ENCODE peak calls at places on chromosome 4, in six cellular contexts. L, X, N, V, M and D are unnamed samples.

GRCh38 chr4:155675709-155676429 is 9.2 kb downstream of the GUCY1A1 start:
- DNase-seq in L (no peak), X (no peak), N (no peak), V (no peak), M (no peak), D (no peak)

GRCh38 chr4:113435893-113436292 is 325.6 kb downstream of the CAMK2D start:
- DNase-seq in L (no peak), X (peak; percentile 50), N (peak; percentile 24), V (peak; percentile 48), M (peak; percentile 85), D (no peak)

GRCh38 chr4:138034871-138035270 is 207.3 kb downstream of the SLC7A11 start:
- DNase-seq in L (no peak), X (no peak), N (no peak), V (no peak), M (no peak), D (no peak)

GRCh38 chr4:38667005-38667771 is 3.2 kb downstream of the KLF3 start:
- DNase-seq in L (peak; percentile 72), X (peak; percentile 70), N (peak; percentile 58), V (peak; percentile 97), M (peak; percentile 94), D (peak; percentile 34)

GRCh38 chr4:1544861-1545275 is 138.6 kb upstream of the NKX1-1 start:
- DNase-seq in L (no peak), X (peak; percentile 33), N (no peak), V (no peak), M (no peak), D (no peak)

GRCh38 chr4:95049838-95050237 is 292.1 kb downstream of the BMPR1B start:
- DNase-seq in L (no peak), X (no peak), N (no peak), V (no peak), M (no peak), D (no peak)

GRCh38 chr4:168999836-169000235 is 10.2 kb downstream of the CBR4 start:
- DNase-seq in L (no peak), X (no peak), N (no peak), V (no peak), M (no peak), D (no peak)

GRCh38 chr4:108982786-108983185 is 219.9 kb upstream of the ETNPPL start:
- DNase-seq in L (no peak), X (no peak), N (no peak), V (no peak), M (no peak), D (no peak)

GRCh38 chr4:14125375-14126129 is 498.0 kb upstream of the BOD1L1 start:
- DNase-seq in L (no peak), X (no peak), N (no peak), V (no peak), M (no peak), D (no peak)

GRCh38 chr4:185573651-185574199 is 38.4 kb upstream of the PDLIM3 start:
- DNase-seq in L (no peak), X (peak; percentile 83), N (no peak), V (peak; percentile 77), M (no peak), D (peak; percentile 86)

GRCh38 chr4:1614854-1615595 is 69.1 kb downstream of the FAM53A start:
- DNase-seq in L (no peak), X (peak; percentile 41), N (no peak), V (no peak), M (no peak), D (no peak)

GRCh38 chr4:33975996-33976395 is 2268.3 kb downstream of the ARAP2 start:
- DNase-seq in L (no peak), X (no peak), N (no peak), V (no peak), M (no peak), D (no peak)

GRCh38 chr4:185811509-185812364 is at the start of gene SORBS2:
- DNase-seq in L (no peak), X (no peak), N (no peak), V (peak; percentile 43), M (peak; percentile 73), D (peak; percentile 79)

GRCh38 chr4:175054980-175055379 is 136.8 kb downstream of the ADAM29 start:
- DNase-seq in L (peak; percentile 50), X (no peak), N (no peak), V (peak; percentile 79), M (no peak), D (peak; percentile 75)

GRCh38 chr4:48058620-48059530 is 42.3 kb downstream of the NIPAL1 start:
- DNase-seq in L (no peak), X (no peak), N (no peak), V (no peak), M (no peak), D (no peak)

GRCh38 chr4:80107374-80107773 is 34.3 kb upstream of the ANTXR2 start:
- DNase-seq in L (no peak), X (no peak), N (no peak), V (no peak), M (no peak), D (no peak)

GRCh38 chr4:128346054-128346716 is 58.6 kb upstream of the PGRMC2 start:
- DNase-seq in L (no peak), X (no peak), N (no peak), V (no peak), M (no peak), D (no peak)

GRCh38 chr4:10582059-10582686 is 102.4 kb downstream of the CLNK start:
- DNase-seq in L (no peak), X (no peak), N (no peak), V (peak; percentile 72), M (no peak), D (peak; percentile 43)

GRCh38 chr4:125168531-125168930 is 146.2 kb upstream of the FAT4 start:
- DNase-seq in L (no peak), X (no peak), N (no peak), V (no peak), M (no peak), D (no peak)

GRCh38 chr4:95348418-95348817 is 200.4 kb downstream of the UNC5C start:
- DNase-seq in L (no peak), X (no peak), N (no peak), V (no peak), M (no peak), D (no peak)

GRCh38 chr4:98794565-98795205 is 134.2 kb downstream of the EIF4E start:
- DNase-seq in L (peak; percentile 15), X (no peak), N (no peak), V (peak; percentile 28), M (no peak), D (no peak)

GRCh38 chr4:77089880-77090279 is 14.1 kb upstream of the CCNI start:
- DNase-seq in L (no peak), X (no peak), N (no peak), V (no peak), M (no peak), D (no peak)

GRCh38 chr4:38322709-38323108 is 341.3 kb upstream of the KLF3 start:
- DNase-seq in L (no peak), X (peak; percentile 56), N (peak; percentile 33), V (no peak), M (no peak), D (no peak)

GRCh38 chr4:3432381-3432790 is 9.4 kb upstream of the HGFAC start:
- DNase-seq in L (no peak), X (no peak), N (no peak), V (no peak), M (no peak), D (no peak)

GRCh38 chr4:106773106-106773905 is 262.8 kb downstream of the DKK2 start:
- DNase-seq in L (no peak), X (no peak), N (no peak), V (no peak), M (no peak), D (no peak)

GRCh38 chr4:79290376-79290775 is 35.5 kb downstream of the NAA11 start:
- DNase-seq in L (no peak), X (no peak), N (no peak), V (no peak), M (no peak), D (no peak)

GRCh38 chr4:142366821-142367220 is 479.3 kb downstream of the INPP4B start:
- DNase-seq in L (no peak), X (no peak), N (no peak), V (peak; percentile 16), M (no peak), D (peak; percentile 27)

GRCh38 chr4:47530801-47531200 is 45.7 kb downstream of the ATP10D start:
- DNase-seq in L (no peak), X (no peak), N (no peak), V (no peak), M (no peak), D (no peak)

GRCh38 chr4:170591076-170591475 is 501.3 kb upstream of the AADAT start:
- DNase-seq in L (no peak), X (no peak), N (no peak), V (peak; percentile 6), M (no peak), D (no peak)

GRCh38 chr4:170589597-170590191 is 499.9 kb upstream of the AADAT start:
- DNase-seq in L (no peak), X (no peak), N (no peak), V (peak; percentile 63), M (no peak), D (peak; percentile 52)
- TF ChIP-seq CTCF in L (peak; percentile 69), X (no peak), N (no peak), V (peak; percentile 60), M (no peak), D (peak; percentile 63)

GRCh38 chr4:159401791-159402380 is 299.0 kb downstream of the RAPGEF2 start:
- DNase-seq in L (no peak), X (no peak), N (no peak), V (no peak), M (no peak), D (peak; percentile 23)
- H3K27ac ChIP-seq in L (no peak overlapping the region), X (no peak overlapping the region), N (peak overlapping the region; percentile 78), V (no peak overlapping the region), M (no peak overlapping the region), D (no peak overlapping the region)

DNA sequence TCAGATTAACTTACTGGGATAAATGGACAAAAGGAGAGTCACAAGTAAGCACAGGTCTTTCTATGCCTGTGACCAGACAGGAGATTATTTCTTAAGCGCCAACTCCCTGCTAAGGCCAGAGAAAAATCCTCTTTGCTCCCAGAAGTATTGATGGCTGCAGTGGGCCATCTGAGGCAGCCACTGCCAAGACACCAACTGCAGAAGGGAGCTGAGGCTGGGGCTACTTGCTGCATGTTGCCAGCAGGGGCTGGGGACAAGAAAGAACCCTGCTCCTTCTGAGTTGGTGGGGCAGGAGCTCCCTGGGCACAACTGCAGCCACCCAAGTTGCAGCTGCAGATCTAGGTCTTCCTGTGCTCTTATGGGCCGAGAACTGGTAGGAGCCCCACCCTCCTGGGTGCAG is 1075.3 kb downstream of the PCDH18 start:
- DNase-seq in L (no peak), X (no peak), N (no peak), V (no peak), M (no peak), D (peak; percentile 67)
- H3K4me3 ChIP-seq in L (no peak overlapping the region), X (no peak overlapping the region), N (no peak overlapping the region), V (no peak overlapping the region), M (no peak overlapping the region), D (no peak overlapping the region)

GRCh38 chr4:121054373-121054772 is 18.0 kb downstream of the NDNF start:
- DNase-seq in L (no peak), X (no peak), N (no peak), V (no peak), M (no peak), D (no peak)

GRCh38 chr4:121049072-121049599 is 23.2 kb downstream of the NDNF start:
- DNase-seq in L (no peak), X (no peak), N (no peak), V (no peak), M (no peak), D (no peak)

GRCh38 chr4:121048165-121048564 is 24.2 kb downstream of the NDNF start:
- DNase-seq in L (no peak), X (no peak), N (no peak), V (no peak), M (no peak), D (no peak)

GRCh38 chr4:121053601-121054143 is 18.7 kb downstream of the NDNF start:
- DNase-seq in L (no peak), X (peak; percentile 53), N (peak; percentile 33), V (no peak), M (no peak), D (no peak)

GRCh38 chr4:121050251-121050650 is 22.1 kb downstream of the NDNF start:
- DNase-seq in L (no peak), X (no peak), N (no peak), V (peak; percentile 22), M (no peak), D (no peak)
- TF ChIP-seq CTCF in L (no peak), X (peak; percentile 12), N (peak; percentile 54), V (peak; percentile 27), M (peak; percentile 17), D (peak; percentile 31)